ENCODE peak calls at places on chromosomes 12 and 14, in eight cellular contexts. N is stimulated activated effector memory CD8-positive, alpha-beta T cell treated with anti-CD3 and anti-CD28 coated beads, Interleukin-12 subunit alpha, Interleukin-12 subunit beta, amount 100 ng/mL, for 72 hours; E is amniotic stem cell; Z is stimulated activated CD4-positive, alpha-beta T cell treated with anti-CD3 and anti-CD28 coated beads, Interleukin-4, amount 100 ng/mL, for 24 hours; H is pulmonary artery endothelial cell; P is NCI-H1417; V is naive thymus-derived CD4-positive, alpha-beta T cell; I is HTR-8/SVneo. K is an unnamed sample.

GRCh38 chr14:68623828-68624227 is 169.0 kb downstream of the ZFP36L1 start:
- DNase-seq in N (no peak), H (no peak), V (no peak), P (no peak), E (no peak), Z (no peak), I (no peak), K (no peak)

GRCh38 chr14:59425322-59425945 is 39.7 kb downstream of the GPR135 start:
- DNase-seq in E (no peak), Z (no peak), H (no peak), N (no peak), V (no peak), I (no peak), P (no peak), K (no peak)

GRCh38 chr12:38411947-38412346 is 95.4 kb downstream of the ALG10B start:
- DNase-seq in I (no peak), Z (no peak), H (no peak), E (no peak), V (no peak), N (no peak), P (no peak), K (no peak)

GRCh38 chr12:111942557-111942956 is 70.4 kb downstream of the TMEM116 start:
- DNase-seq in E (peak; percentile 41), Z (no peak), H (peak; percentile 46), N (no peak), I (no peak), P (peak; percentile 5), V (no peak), K (peak; percentile 46)

GRCh38 chr12:121232977-121233627 is 23.2 kb downstream of the P2RX4 start:
- DNase-seq in E (no peak), H (no peak), P (no peak), V (no peak), Z (no peak), I (no peak), N (no peak), K (no peak)

GRCh38 chr14:87810711-87811110 is 182.3 kb downstream of the GALC start:
- DNase-seq in P (no peak), H (no peak), Z (no peak), E (no peak), N (no peak), I (no peak), V (no peak), K (no peak)

GRCh38 chr12:25264015-25264582 is 13.4 kb upstream of the KRAS start:
- DNase-seq in V (no peak), H (no peak), E (no peak), Z (no peak), I (no peak), N (no peak), P (no peak), K (no peak)

GRCh38 chr14:42523656-42524055 is 917.0 kb downstream of the LRFN5 start:
- DNase-seq in E (no peak), P (no peak), H (no peak), Z (no peak), I (no peak), V (no peak), N (no peak), K (no peak)

GRCh38 chr14:85516239-85517112 is 13.5 kb upstream of the FLRT2 start:
- DNase-seq in P (no peak), N (no peak), E (peak; percentile 75), Z (no peak), H (peak; percentile 43), V (no peak), I (peak; percentile 23), K (no peak)

GRCh38 chr14:94046696-94047250 is 20.6 kb downstream of the OTUB2 start:
- DNase-seq in I (no peak), H (no peak), Z (no peak), V (no peak), E (no peak), N (no peak), P (no peak), K (no peak)

GRCh38 chr14:86934196-86934595 is 1058.8 kb downstream of the GALC start:
- DNase-seq in Z (no peak), P (no peak), V (no peak), N (no peak), I (no peak), E (no peak), H (no peak), K (no peak)

GRCh38 chr14:24325131-24325530 is 9.7 kb downstream of the ADCY4 start:
- DNase-seq in H (no peak), V (no peak), I (no peak), E (no peak), Z (no peak), N (no peak), P (no peak), K (no peak)

GRCh38 chr12:131799828-131800593 is 28.2 kb upstream of the MMP17 start:
- DNase-seq in I (no peak), Z (no peak), P (peak; percentile 84), H (no peak), V (no peak), N (no peak), E (no peak), K (no peak)

GRCh38 chr14:64438181-64438839 is 27.0 kb upstream of the AKAP5 start:
- DNase-seq in P (no peak), N (no peak), E (peak; percentile 81), V (no peak), I (peak; percentile 97), Z (no peak), H (peak; percentile 19), K (peak; percentile 90)

GRCh38 chr14:99654235-99655000 is 9.5 kb downstream of the HHIPL1 start:
- DNase-seq in E (no peak), I (peak; percentile 19), N (no peak), V (no peak), H (no peak), P (no peak), Z (no peak), K (peak; percentile 34)

GRCh38 chr14:75303415-75303814 is 24.8 kb downstream of the FOS start:
- DNase-seq in H (no peak), V (peak; percentile 70), N (peak; percentile 75), I (peak; percentile 91), Z (peak; percentile 66), P (peak; percentile 61), E (peak; percentile 46), K (no peak)

GRCh38 chr12:68951652-68952051 is 18.7 kb upstream of the CPM start:
- DNase-seq in E (no peak), N (no peak), P (no peak), V (no peak), I (no peak), H (no peak), Z (no peak), K (no peak)

GRCh38 chr14:105486333-105486973 is at the start of gene CRIP1:
- DNase-seq in Z (no peak), P (no peak), E (no peak), I (no peak), N (no peak), V (no peak), H (no peak), K (no peak)

GRCh38 chr12:109555431-109556315 is 17.6 kb downstream of the MMAB start:
- DNase-seq in V (no peak), P (no peak), I (no peak), H (no peak), Z (no peak), E (no peak), N (no peak), K (no peak)

GRCh38 chr12:28367326-28367725 is 177.1 kb downstream of the CCDC91 start:
- DNase-seq in I (no peak), H (no peak), N (no peak), P (no peak), Z (no peak), V (no peak), E (no peak), K (no peak)

GRCh38 chr12:79687711-79688270 is 3.0 kb downstream of the PAWR start:
- DNase-seq in H (no peak), N (no peak), Z (no peak), V (no peak), E (no peak), I (no peak), P (no peak), K (no peak)

GRCh38 chr14:89386214-89386886 is 30.7 kb downstream of the FOXN3 start:
- DNase-seq in Z (no peak), V (no peak), P (no peak), E (no peak), N (peak; percentile 60), I (no peak), H (no peak), K (no peak)

GRCh38 chr14:95196268-95196667 is 38.9 kb upstream of the DICER1 start:
- DNase-seq in P (no peak), N (no peak), E (no peak), I (no peak), H (no peak), V (peak; percentile 40), Z (no peak), K (no peak)

K was measured in AG04449.